ENCODE peak calls at places on chromosomes 13 and 19, in nine cellular contexts. F is right lobe of liver; L is tibial nerve; O is Peyer's patch; N is CD8-positive, alpha-beta T cell; I is HCT116; E is cardiac muscle cell; J is AG04450; D is foreskin keratinocyte. T is an unnamed sample.

GRCh38 chr19:41363371-41363752 is 587 bp downstream of the B9D2 start:
- DNase-seq in F (no peak), L (no peak), O (no peak), N (no peak), I (no peak), E (no peak), J (no peak), D (no peak), T (no peak)

GRCh38 chr13:21014666-21015170 is 46.7 kb downstream of the LATS2 start:
- DNase-seq in F (peak), L (no peak), O (no peak), N (no peak), I (no peak), E (peak), J (peak), D (no peak), T (no peak)

GRCh38 chr19:42244452-42245220 is 2.2 kb upstream of the GSK3A start:
- DNase-seq in F (peak), L (peak), O (peak), N (peak), I (peak), E (peak), J (peak), D (peak), T (peak)

GRCh38 chr19:16233836-16234551 is 36.3 kb downstream of the AP1M1 start:
- DNase-seq in F (no peak), L (no peak), O (no peak), N (no peak), I (no peak), E (peak), J (no peak), D (no peak), T (no peak)

GRCh38 chr19:21482863-21483276 is 22.5 kb upstream of the ZNF429 start:
- DNase-seq in F (peak), L (no peak), O (peak), N (peak), I (peak), E (peak), J (no peak), D (no peak), T (no peak)

GRCh38 chr19:45917421-45918091 is 3.0 kb upstream of the NANOS2 start:
- DNase-seq in F (no peak), L (no peak), O (no peak), N (no peak), I (no peak), E (no peak), J (no peak), D (no peak), T (no peak)

GRCh38 chr13:77535448-77535847 is at the start of gene SCEL:
- DNase-seq in F (no peak), L (no peak), O (no peak), N (no peak), I (peak), E (no peak), J (no peak), D (peak), T (peak)

GRCh38 chr13:42807866-42808265 is 26.5 kb downstream of the FAM216B start:
- DNase-seq in F (no peak), L (no peak), O (no peak), N (no peak), I (no peak), E (peak), J (no peak), D (peak), T (peak)

GRCh38 chr19:38045554-38046253 is 138.7 kb downstream of the SIPA1L3 start:
- DNase-seq in F (no peak), L (no peak), O (peak), N (no peak), I (no peak), E (no peak), J (no peak), D (no peak), T (no peak)

GRCh38 chr19:38046254-38047047 is 139.4 kb downstream of the SIPA1L3 start:
- DNase-seq in F (no peak), L (no peak), O (peak), N (no peak), I (no peak), E (no peak), J (no peak), D (no peak), T (no peak)

GRCh38 chr19:38042132-38042531 is 135.1 kb downstream of the SIPA1L3 start:
- DNase-seq in F (no peak), L (no peak), O (no peak), N (no peak), I (no peak), E (no peak), J (no peak), D (no peak), T (no peak)

GRCh38 chr19:38043649-38044144 is 136.7 kb downstream of the SIPA1L3 start:
- DNase-seq in F (no peak), L (no peak), O (no peak), N (no peak), I (no peak), E (no peak), J (no peak), D (no peak), T (no peak)

DNA sequence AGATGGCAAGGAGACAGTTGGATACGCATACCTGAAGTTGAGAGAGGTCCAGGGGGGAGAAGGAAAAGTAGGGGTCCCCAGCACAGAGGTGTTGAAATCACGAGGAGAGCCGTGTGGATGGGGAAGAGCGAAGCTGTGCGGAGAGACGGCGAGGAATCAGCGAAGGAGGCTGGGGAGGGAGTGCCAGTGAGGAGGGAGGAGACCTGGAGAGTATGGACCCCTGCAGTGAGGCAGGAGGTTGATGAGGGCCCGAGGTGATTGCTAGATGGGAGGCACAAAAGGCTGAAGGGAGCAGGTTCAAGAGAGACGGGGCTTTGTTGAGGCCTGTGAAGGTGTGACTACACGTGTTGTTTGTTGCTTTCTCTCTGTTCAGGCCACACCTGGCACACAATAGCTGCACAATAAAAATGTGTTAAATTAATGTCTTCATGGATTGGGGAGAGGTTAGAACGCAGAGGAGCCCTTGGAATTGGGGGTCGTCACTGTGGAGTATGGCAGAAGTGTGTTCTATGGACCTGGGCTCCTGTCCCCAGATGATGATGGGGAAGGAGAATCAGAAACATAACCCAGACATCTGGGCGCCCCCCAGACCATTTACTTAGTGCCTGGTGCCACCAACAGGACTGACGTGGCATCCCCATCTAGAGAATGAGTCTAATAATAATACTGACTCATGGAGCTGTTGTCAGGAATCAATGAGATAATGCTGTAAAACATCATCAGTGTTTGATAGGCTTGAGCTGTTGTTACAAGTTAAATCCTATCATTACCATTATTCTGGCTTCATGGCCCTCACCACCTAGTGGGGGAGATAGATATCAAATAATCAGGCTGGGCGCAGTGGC is 137.5 kb downstream of the SIPA1L3 start:
- DNase-seq in F (no peak), L (no peak), O (no peak), N (no peak), I (no peak), E (no peak), J (no peak), D (no peak), T (peak)
- H3K27ac ChIP-seq in F (no peak), L (no peak), O (no peak), N (no peak), I (no peak), E (no peak), J (no peak), D (no peak), T (no peak)

GRCh38 chr19:35013820-35014754 is 14.0 kb downstream of the GRAMD1A start:
- DNase-seq in F (no peak), L (no peak), O (peak), N (peak), I (no peak), E (peak), J (no peak), D (no peak), T (no peak)

GRCh38 chr19:35011091-35011689 is 11.1 kb downstream of the GRAMD1A start:
- DNase-seq in F (peak), L (no peak), O (peak), N (no peak), I (no peak), E (no peak), J (no peak), D (no peak), T (no peak)

GRCh38 chr19:35013047-35013819 is 13.1 kb downstream of the GRAMD1A start:
- DNase-seq in F (peak), L (peak), O (peak), N (peak), I (no peak), E (peak), J (no peak), D (no peak), T (no peak)

GRCh38 chr19:35009424-35010415 is 9.6 kb downstream of the GRAMD1A start:
- DNase-seq in F (no peak), L (no peak), O (no peak), N (no peak), I (no peak), E (no peak), J (no peak), D (no peak), T (no peak)

GRCh38 chr19:35011737-35012682 is 11.9 kb downstream of the GRAMD1A start:
- DNase-seq in F (no peak), L (no peak), O (no peak), N (no peak), I (no peak), E (no peak), J (no peak), D (no peak), T (no peak)
- H3K27ac ChIP-seq in F (no peak), L (peak), O (peak), N (peak), I (no peak), E (peak), J (no peak), D (no peak), T (peak)

DNA sequence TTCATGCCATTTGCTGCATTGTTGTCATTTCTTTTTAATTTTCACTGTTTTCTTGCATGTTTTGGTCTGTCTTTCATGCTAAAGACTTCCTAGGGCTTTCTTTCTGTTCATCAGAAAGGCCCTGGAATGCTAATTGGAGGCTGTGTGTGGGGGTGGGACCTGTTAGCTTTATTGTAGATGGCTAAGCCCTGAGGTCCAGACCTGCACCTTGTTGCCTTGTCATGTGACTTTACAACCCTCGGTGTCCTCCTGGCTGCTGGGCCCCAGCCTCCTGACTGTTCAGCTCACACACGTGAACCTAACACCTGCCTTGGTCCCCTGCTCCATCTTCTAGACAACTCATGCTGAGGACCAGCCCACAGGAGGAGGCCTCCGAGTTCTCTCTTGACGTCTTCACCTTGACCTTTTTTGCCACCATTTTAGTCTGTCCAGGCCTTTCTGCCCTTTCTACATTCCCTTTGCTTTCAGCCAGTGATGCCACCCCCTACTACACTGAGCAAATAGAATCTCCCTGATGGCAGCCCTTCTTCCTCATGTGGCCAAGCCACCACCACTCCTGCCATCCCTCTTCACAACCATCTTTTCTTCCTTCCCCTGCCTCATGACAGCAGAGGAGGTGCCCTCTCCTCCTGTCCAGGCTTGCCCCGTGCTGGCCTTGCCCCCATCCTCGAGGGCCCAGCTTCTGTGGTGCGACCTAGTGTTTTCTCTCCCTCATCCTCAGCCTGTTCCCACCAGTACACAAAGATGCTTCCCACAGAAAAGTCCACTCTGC is 41.4 kb upstream of the GPI start:
- DNase-seq in F (no peak), L (no peak), O (no peak), N (no peak), I (no peak), E (no peak), J (no peak), D (no peak), T (no peak)
- H3K27ac ChIP-seq in F (no peak), L (no peak), O (no peak), N (no peak), I (no peak), E (no peak), J (no peak), D (no peak), T (peak)

DNA sequence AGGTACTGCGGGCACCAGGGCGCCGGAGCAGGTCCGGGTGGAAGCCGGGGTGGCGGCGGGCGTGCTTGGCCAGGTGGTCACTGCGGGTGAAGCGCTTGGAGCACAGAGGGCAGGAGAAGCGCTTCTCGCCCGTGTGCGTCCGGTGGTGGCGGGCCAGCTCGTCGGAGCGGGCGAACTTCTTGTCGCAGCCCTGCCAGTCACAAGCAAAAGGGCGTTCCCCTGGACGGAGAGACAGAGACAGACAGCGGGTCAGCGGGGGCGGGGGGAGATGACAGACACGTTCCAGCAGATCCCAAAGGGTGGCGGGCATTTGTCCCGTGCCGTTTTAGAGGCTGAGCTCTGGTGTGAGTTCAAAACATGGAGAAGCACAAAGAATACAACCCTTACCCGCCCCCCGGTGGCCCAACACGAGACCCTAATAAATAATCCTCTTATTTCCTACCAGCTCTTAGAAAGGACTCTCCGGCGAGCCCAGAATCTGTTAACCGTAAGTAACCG is 6.3 kb upstream of the REXO1 start:
- DNase-seq in F (no peak), L (no peak), O (no peak), N (no peak), I (no peak), E (no peak), J (no peak), D (no peak), T (no peak)
- H3K27ac ChIP-seq in F (peak), L (peak), O (peak), N (no peak), I (peak), E (peak), J (peak), D (peak), T (peak)

GRCh38 chr13:46683879-46684278 is 113.1 kb downstream of the ESD start:
- DNase-seq in F (no peak), L (no peak), O (no peak), N (no peak), I (no peak), E (no peak), J (no peak), D (no peak), T (no peak)
- H3K27ac ChIP-seq in F (peak), L (peak), O (no peak), N (no peak), I (no peak), E (peak), J (no peak), D (no peak), T (no peak)

T was measured in RWPE1.